ENCODE peak calls at places on chromosome 12, in seven cellular contexts. Z, P, A, C, W, E and I are unnamed samples.

GRCh38 chr12:1995205-1995896 is 8.9 kb downstream of the DCP1B start:
- DNase-seq in C (no peak), P (no peak), A (no peak), E (no peak), W (no peak), Z (no peak), I (no peak)

GRCh38 chr12:17097674-17098073 is 491.7 kb upstream of the LMO3 start:
- DNase-seq in Z (no peak), W (no peak), C (no peak), A (no peak), E (no peak), P (no peak), I (no peak)

GRCh38 chr12:122895757-122896636 is at the start of gene VPS37B:
- DNase-seq in A (peak; percentile 37), P (peak; percentile 82), E (peak; percentile 76), W (peak; percentile 82), Z (peak; percentile 89), C (peak; percentile 89), I (peak; percentile 92)

GRCh38 chr12:15837141-15837781 is 44.9 kb upstream of the STRAP start:
- DNase-seq in E (no peak), C (peak; percentile 77), A (no peak), Z (no peak), W (no peak), P (no peak), I (no peak)

GRCh38 chr12:99918003-99918402 is 66.7 kb downstream of the ANKS1B start:
- DNase-seq in P (no peak), A (no peak), C (peak; percentile 97), W (no peak), E (no peak), Z (no peak), I (no peak)

GRCh38 chr12:29149691-29150382 is 759 bp downstream of the FAR2 start:
- DNase-seq in C (no peak), E (no peak), A (no peak), P (no peak), Z (peak; percentile 22), W (peak; percentile 21), I (no peak)

GRCh38 chr12:94457331-94457730 is 2.3 kb downstream of the CEP83 start:
- DNase-seq in W (no peak), C (peak; percentile 17), E (no peak), A (no peak), Z (no peak), P (no peak), I (no peak)

GRCh38 chr12:27711312-27711682 is 665 bp downstream of the MRPS35 start:
- DNase-seq in Z (peak; percentile 48), A (no peak), E (no peak), P (peak; percentile 53), W (peak; percentile 15), C (no peak), I (no peak)

GRCh38 chr12:15122349-15122748 is 98.9 kb downstream of the RERG start:
- DNase-seq in C (peak; percentile 4), A (no peak), E (no peak), P (no peak), Z (peak; percentile 20), W (no peak), I (no peak)

GRCh38 chr12:57528831-57529555 is 6.4 kb downstream of the MBD6 start:
- DNase-seq in A (no peak), W (no peak), C (no peak), Z (no peak), E (no peak), P (no peak), I (no peak)

GRCh38 chr12:121787063-121787774 is 6.3 kb downstream of the RHOF start:
- DNase-seq in W (no peak), A (no peak), C (no peak), P (peak; percentile 57), E (no peak), Z (peak; percentile 78), I (no peak)

GRCh38 chr12:27061317-27061716 is 21.1 kb downstream of the C12orf71 start:
- DNase-seq in P (no peak), A (no peak), Z (no peak), W (no peak), E (no peak), C (no peak), I (no peak)

GRCh38 chr12:60197589-60197988 is 601.8 kb downstream of the SLC16A7 start:
- DNase-seq in W (no peak), Z (peak; percentile 20), C (peak; percentile 67), E (no peak), P (peak; percentile 66), A (no peak), I (no peak)

GRCh38 chr12:124568431-124569374 is 1.3 kb upstream of the NCOR2 start:
- DNase-seq in W (peak; percentile 54), E (peak; percentile 38), C (peak; percentile 97), P (peak; percentile 61), A (no peak), Z (peak; percentile 64), I (peak; percentile 86)

GRCh38 chr12:121996945-121997612 is 24.6 kb upstream of the BCL7A start:
- DNase-seq in C (peak; percentile 46), Z (peak; percentile 41), P (peak; percentile 44), E (no peak), A (no peak), W (no peak), I (no peak)

GRCh38 chr12:6605425-6606330 is 1.5 kb downstream of the CHD4 start:
- DNase-seq in Z (peak; percentile 32), A (no peak), P (peak; percentile 51), C (peak; percentile 43), W (peak; percentile 31), E (no peak), I (peak; percentile 53)

GRCh38 chr12:93231938-93232337 is 145.8 kb upstream of the NUDT4 start:
- DNase-seq in Z (no peak), P (no peak), W (no peak), E (no peak), C (no peak), A (no peak), I (no peak)